ENCODE peak calls at places on chromosomes 7 and 10, in seven cellular contexts. M is stimulated activated CD8-positive, alpha-beta memory T cell treated with anti-CD3 and anti-CD28 coated beads, Interleukin-4, amount 100 ng/mL, for 1 hour; D is activated CD4-positive, alpha-beta memory T cell treated with anti-CD3 and anti-CD28 coated beads for 36 hours; I is NCI-H460; H is aorta; V is activated effector memory CD4-positive, alpha-beta T cell treated with anti-CD3 and anti-CD28 coated beads, Interleukin-2, amount 50 U/mL, for 16 hours; P is HFFc6. E is an unnamed sample.

GRCh38 chr7:69787736-69788431 is 189.6 kb downstream of the AUTS2 start:
- DNase-seq in P (no peak), I (no peak), M (no peak), D (no peak), H (no peak), V (no peak), E (no peak)

GRCh38 chr10:45008524-45009161 is 7.9 kb downstream of the ZNF22 start:
- DNase-seq in D (no peak), P (peak), V (no peak), I (peak), H (no peak), M (no peak), E (no peak)

GRCh38 chr10:64210211-64210610 is 689.0 kb downstream of the REEP3 start:
- DNase-seq in H (no peak), M (no peak), D (no peak), V (no peak), P (no peak), I (no peak), E (no peak)

GRCh38 chr7:21500117-21500516 is 42.7 kb upstream of the DNAH11 start:
- DNase-seq in I (no peak), P (no peak), H (no peak), D (no peak), M (no peak), V (no peak), E (no peak)

GRCh38 chr7:106730021-106730420 is 69.1 kb upstream of the CCDC71L start:
- DNase-seq in D (peak), P (no peak), I (no peak), H (no peak), V (no peak), M (no peak), E (no peak)

GRCh38 chr7:92765725-92766124 is 70.6 kb downstream of the CDK6 start:
- DNase-seq in V (no peak), P (peak), H (peak), D (no peak), I (peak), M (no peak), E (no peak)

GRCh38 chr7:155677688-155678087 is 33.2 kb downstream of the RBM33 start:
- DNase-seq in M (no peak), I (no peak), D (no peak), P (no peak), V (no peak), H (no peak), E (no peak)

GRCh38 chr7:23065974-23066373 is 39.6 kb upstream of the KLHL7 start:
- DNase-seq in H (no peak), P (peak), D (no peak), I (no peak), M (no peak), V (no peak), E (no peak)

GRCh38 chr10:71815515-71816130 is 35.4 kb downstream of the PSAP start:
- DNase-seq in V (no peak), P (no peak), I (no peak), D (no peak), H (peak), M (no peak), E (no peak)

GRCh38 chr10:47222461-47222860 is 77.5 kb upstream of the GDF10 start:
- DNase-seq in P (no peak), I (no peak), D (no peak), V (no peak), H (no peak), M (no peak), E (no peak)

GRCh38 chr10:95711492-95711891 is 17.8 kb upstream of the TCTN3 start:
- DNase-seq in M (no peak), H (no peak), P (no peak), V (no peak), I (no peak), D (no peak), E (no peak)

GRCh38 chr7:21338728-21339164 is 89.1 kb upstream of the SP4 start:
- DNase-seq in P (no peak), H (no peak), V (peak), D (peak), M (peak), I (no peak), E (peak)

GRCh38 chr10:48606530-48607355 is 1.9 kb upstream of the ARHGAP22 start:
- DNase-seq in D (no peak), I (no peak), V (peak), H (peak), P (peak), M (no peak), E (peak)

GRCh38 chr10:24849051-24849450 is 103.4 kb downstream of the PRTFDC1 start:
- DNase-seq in M (no peak), D (no peak), P (no peak), H (no peak), I (no peak), V (no peak), E (no peak)

GRCh38 chr10:118775478-118775877 is 20.7 kb upstream of the CACUL1 start:
- DNase-seq in D (no peak), V (no peak), I (no peak), H (no peak), P (no peak), M (no peak), E (no peak)

GRCh38 chr7:156842740-156843140 is 50.2 kb downstream of the LMBR1 start:
- DNase-seq in P (no peak), V (no peak), D (no peak), H (no peak), M (no peak), I (no peak), E (no peak)

GRCh38 chr7:105581066-105581811 is at the start of gene EFCAB10:
- DNase-seq in M (no peak), H (peak), I (peak), P (peak), V (peak), D (peak), E (no peak)

GRCh38 chr7:12320241-12320640 is 83.4 kb downstream of the VWDE start:
- DNase-seq in M (no peak), P (no peak), H (no peak), V (no peak), D (no peak), I (no peak), E (no peak)

E was measured in central memory CD8-positive, alpha-beta T cell.